ENCODE peak calls at places on chromosomes 6 and 20, in four cellular contexts. B, L, G and S are unnamed samples.

GRCh38 chr20:32208499-32209154 is 947 bp downstream of the POFUT1 start:
- DNase-seq in B (no peak), L (no peak), G (no peak), S (no peak)

GRCh38 chr6:107264357-107264831 is 149.1 kb upstream of the BEND3 start:
- DNase-seq in B (no peak), L (no peak), G (no peak), S (no peak)

GRCh38 chr6:36350082-36350481 is 13.4 kb upstream of the BNIP5 start:
- DNase-seq in B (no peak), L (no peak), G (no peak), S (no peak)

GRCh38 chr6:27863962-27864905 is 48.0 kb downstream of the OR2B2 start:
- DNase-seq in B (no peak), L (no peak), G (no peak), S (no peak)

GRCh38 chr6:27814665-27815424 is 97.4 kb downstream of the OR2B2 start:
- DNase-seq in B (peak; percentile 66), L (peak; percentile 88), G (no peak), S (peak; percentile 80)

GRCh38 chr6:129370268-129370916 is 339.6 kb downstream of the ARHGAP18 start:
- DNase-seq in B (peak; percentile 47), L (peak; percentile 63), G (peak; percentile 18), S (peak; percentile 55)

GRCh38 chr6:53986165-53986720 is 125.0 kb upstream of the MLIP start:
- DNase-seq in B (peak; percentile 52), L (peak; percentile 60), G (peak; percentile 19), S (peak; percentile 57)

GRCh38 chr6:119024111-119024510 is 54.4 kb downstream of the FAM184A start:
- DNase-seq in B (no peak), L (peak; percentile 59), G (no peak), S (no peak)

GRCh38 chr20:48286571-48287551 is 501.6 kb upstream of the SULF2 start:
- DNase-seq in B (no peak), L (no peak), G (no peak), S (no peak)

GRCh38 chr6:130997061-130997753 is 65.8 kb downstream of the EPB41L2 start:
- DNase-seq in B (no peak), L (peak; percentile 55), G (no peak), S (no peak)

GRCh38 chr20:38353298-38353697 is 7.0 kb downstream of the LBP start:
- DNase-seq in B (no peak), L (peak; percentile 29), G (no peak), S (no peak)

GRCh38 chr6:128870751-128871150 is 12.2 kb upstream of the LAMA2 start:
- DNase-seq in B (no peak), L (no peak), G (no peak), S (no peak)

GRCh38 chr6:167153523-167153959 is 4.2 kb downstream of the GPR31 start:
- DNase-seq in B (no peak), L (no peak), G (no peak), S (no peak)

GRCh38 chr6:81226957-81227356 is 525.5 kb downstream of the TENT5A start:
- DNase-seq in B (no peak), L (no peak), G (no peak), S (no peak)

GRCh38 chr6:158707826-158708225 is 58.0 kb downstream of the SYTL3 start:
- DNase-seq in B (no peak), L (no peak), G (peak; percentile 29), S (no peak)

GRCh38 chr6:119233327-119233984 is 116.1 kb downstream of the MAN1A1 start:
- DNase-seq in B (no peak), L (no peak), G (no peak), S (no peak)

DNA sequence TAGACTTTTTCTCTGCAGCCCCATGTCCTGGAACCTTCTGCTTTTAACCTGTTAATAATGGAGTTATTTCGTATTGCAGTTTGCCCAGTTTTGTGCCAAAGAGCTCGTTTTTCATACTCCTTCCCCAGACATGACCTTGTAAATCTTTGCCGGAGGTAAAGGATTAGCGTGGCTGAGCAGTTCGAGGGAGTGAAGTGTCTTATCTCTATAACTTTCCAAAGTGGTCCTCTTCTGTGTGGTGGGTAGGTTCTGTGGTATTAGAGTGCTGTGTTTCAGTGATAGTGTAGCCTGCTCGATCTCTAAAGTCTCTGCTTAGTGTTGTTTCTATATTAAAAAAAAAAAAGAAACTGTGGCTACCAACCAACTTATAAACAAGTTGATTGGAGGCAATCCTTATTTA is 67.5 kb downstream of the FARS2 start:
- DNase-seq in B (no peak), L (no peak), G (no peak), S (no peak)
- TF ChIP-seq CTCF in B (no peak), L (no peak), G (no peak), S (no peak)

GRCh38 chr6:145883263-145883662 is 68.7 kb upstream of the FBXO30 start:
- DNase-seq in B (no peak), L (no peak), G (no peak), S (no peak)

GRCh38 chr6:145880361-145880760 is 65.8 kb upstream of the FBXO30 start:
- DNase-seq in B (no peak), L (no peak), G (no peak), S (no peak)

GRCh38 chr6:145886228-145886956 is 71.8 kb upstream of the FBXO30 start:
- DNase-seq in B (no peak), L (no peak), G (no peak), S (no peak)

GRCh38 chr6:145878591-145879295 is 64.1 kb upstream of the FBXO30 start:
- DNase-seq in B (no peak), L (no peak), G (no peak), S (no peak)

GRCh38 chr6:145882121-145882531 is 67.5 kb upstream of the FBXO30 start:
- DNase-seq in B (no peak), L (no peak), G (no peak), S (no peak)
- TF ChIP-seq CTCF in B (no peak), L (no peak), G (no peak), S (no peak)

GRCh38 chr6:93417421-93417996 is 1.9 kb downstream of the EPHA7 start:
- DNase-seq in B (peak; percentile 40), L (no peak), G (no peak), S (no peak)

GRCh38 chr6:93418448-93419303 is 683 bp downstream of the EPHA7 start:
- DNase-seq in B (peak; percentile 79), L (peak; percentile 92), G (peak; percentile 20), S (peak; percentile 33)

GRCh38 chr6:93419304-93420162 is at the start of gene EPHA7:
- DNase-seq in B (peak; percentile 98), L (peak; percentile 100), G (peak; percentile 92), S (peak; percentile 94)

GRCh38 chr6:93416575-93417420 is 2.6 kb downstream of the EPHA7 start:
- DNase-seq in B (peak; percentile 69), L (peak; percentile 79), G (peak; percentile 27), S (peak; percentile 20)

GRCh38 chr6:93418113-93418447 is 1.3 kb downstream of the EPHA7 start:
- DNase-seq in B (no peak), L (no peak), G (no peak), S (no peak)
- TF ChIP-seq CTCF in B (no peak), L (no peak), G (no peak), S (no peak)

GRCh38 chr20:17620371-17621228 is 50.7 kb downstream of the DSTN start:
- DNase-seq in B (no peak), L (no peak), G (no peak), S (no peak)

GRCh38 chr20:17622851-17623508 is 53.1 kb downstream of the DSTN start:
- DNase-seq in B (no peak), L (no peak), G (no peak), S (no peak)

GRCh38 chr20:17619351-17620093 is 49.6 kb downstream of the DSTN start:
- DNase-seq in B (peak; percentile 1), L (no peak), G (no peak), S (no peak)

GRCh38 chr20:17622086-17622850 is 52.4 kb downstream of the DSTN start:
- DNase-seq in B (peak; percentile 1), L (no peak), G (peak; percentile 9), S (no peak)

DNA sequence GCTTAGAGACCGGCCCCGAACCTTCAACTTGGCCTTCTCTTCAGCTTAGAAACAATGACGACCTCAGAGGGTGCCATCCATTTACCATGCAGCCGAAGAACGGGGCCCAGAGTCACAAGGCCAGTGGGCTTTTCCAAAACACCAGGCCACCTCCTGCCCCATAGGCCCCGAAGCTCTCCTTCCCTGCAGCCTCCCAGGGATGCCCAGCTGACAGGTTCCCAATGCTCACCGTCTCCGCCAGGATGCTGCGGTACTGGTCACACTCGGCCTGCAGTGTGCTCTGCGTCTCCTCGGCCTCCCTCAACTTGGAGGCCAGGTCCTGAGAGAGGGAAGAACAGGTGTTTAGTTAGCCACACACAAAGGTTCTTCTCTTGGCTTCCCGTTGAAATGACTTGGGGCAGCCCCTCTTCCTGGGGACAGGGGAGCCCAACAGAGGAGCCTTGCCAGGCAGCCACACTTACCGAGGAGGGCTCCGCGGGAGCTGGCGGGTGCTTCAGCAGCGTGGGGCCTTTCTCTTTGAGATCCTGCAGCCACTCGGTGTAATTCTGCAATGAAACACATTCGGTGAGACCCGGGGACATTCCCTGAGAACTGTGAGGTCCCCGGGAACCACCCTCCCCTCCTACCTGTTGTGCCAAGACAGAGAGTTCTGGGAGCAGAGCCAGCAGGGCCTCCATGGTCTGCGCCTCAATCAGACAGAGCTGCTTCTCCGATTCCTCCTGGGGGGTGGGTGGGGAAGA is 51.5 kb downstream of the DSTN start:
- DNase-seq in B (no peak), L (no peak), G (peak; percentile 9), S (no peak)
- TF ChIP-seq CTCF in B (no peak), L (no peak), G (no peak), S (no peak)

GRCh38 chr20:63538204-63539091 is 1.3 kb upstream of the PTK6 start:
- DNase-seq in B (no peak), L (no peak), G (no peak), S (no peak)
- TF ChIP-seq CTCF in B (no peak), L (peak; percentile 33), G (peak; percentile 42), S (peak; percentile 55)

GRCh38 chr6:56370127-56370540 is 122.8 kb upstream of the COL21A1 start:
- DNase-seq in B (peak; percentile 30), L (peak; percentile 68), G (peak; percentile 39), S (no peak)
- TF ChIP-seq CTCF in B (peak; percentile 38), L (peak; percentile 58), G (peak; percentile 69), S (no peak)

GRCh38 chr6:34243901-34244884 is 4.6 kb downstream of the SMIM29 start:
- DNase-seq in B (no peak), L (no peak), G (no peak), S (no peak)
- TF ChIP-seq CTCF in B (peak; percentile 25), L (peak; percentile 50), G (no peak), S (peak; percentile 22)

DNA sequence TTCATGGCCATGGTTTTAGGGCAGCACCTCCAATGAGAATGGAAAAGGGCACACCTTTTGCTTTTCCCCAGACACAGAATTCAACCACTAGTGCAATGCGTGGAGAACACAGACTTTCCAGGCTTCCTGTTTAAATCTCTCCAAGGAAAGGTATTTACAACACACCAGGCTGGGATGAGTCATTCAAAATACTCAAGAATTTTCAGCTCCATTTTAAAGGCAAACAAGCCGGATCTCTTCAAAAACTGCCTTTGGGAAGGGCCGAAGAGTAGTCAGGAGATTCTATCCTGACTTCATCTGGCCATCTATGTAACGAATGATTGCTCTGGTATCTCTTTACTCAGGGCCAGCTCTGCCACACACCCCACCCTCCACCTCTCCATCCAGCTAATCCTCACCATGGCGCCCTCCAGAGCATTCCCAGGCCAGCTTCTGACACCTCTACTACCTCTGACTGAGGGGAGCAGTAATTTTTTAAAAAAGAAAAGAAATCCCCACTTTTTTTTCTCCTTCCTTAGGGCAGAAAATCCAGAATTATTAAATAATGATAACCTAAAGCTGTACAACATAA is 254.6 kb downstream of the LY86 start:
- DNase-seq in B (no peak), L (no peak), G (no peak), S (peak; percentile 10)
- TF ChIP-seq CTCF in B (no peak), L (no peak), G (no peak), S (no peak)